ENCODE peak calls at places on chromosomes 1 and 21, in eight cellular contexts. N, E, T, K, R, V, B and H are unnamed samples.

GRCh38 chr21:43763901-43764523 is 12.1 kb downstream of the CSTB start:
- DNase-seq in E (peak), B (no peak), V (no peak), T (no peak), K (no peak), N (no peak), R (no peak), H (no peak)

GRCh38 chr1:18941221-18942141 is 15.0 kb downstream of the IFFO2 start:
- DNase-seq in E (no peak), B (peak), K (no peak), T (peak), N (no peak), V (no peak), R (no peak), H (no peak)

GRCh38 chr21:30408782-30409494 is 13.1 kb downstream of the KRTAP13-1 start:
- DNase-seq in R (no peak), K (no peak), T (no peak), N (peak), V (no peak), B (peak), E (peak), H (no peak)

GRCh38 chr21:41717573-41718330 is 49.1 kb downstream of the RIPK4 start:
- DNase-seq in V (no peak), N (no peak), E (no peak), K (no peak), R (no peak), B (no peak), T (no peak), H (no peak)

GRCh38 chr1:42963378-42964005 is 4.8 kb upstream of the SLC2A1 start:
- DNase-seq in R (no peak), B (peak), V (no peak), K (no peak), T (no peak), E (no peak), N (no peak), H (no peak)

GRCh38 chr1:36339215-36339614 is 15.8 kb upstream of the EVA1B start:
- DNase-seq in R (no peak), V (no peak), N (no peak), T (no peak), K (no peak), E (no peak), B (no peak), H (no peak)

GRCh38 chr1:65179148-65179547 is 31.1 kb downstream of the AK4 start:
- DNase-seq in N (no peak), E (no peak), V (no peak), K (no peak), T (no peak), B (peak), R (no peak), H (no peak)

GRCh38 chr1:156900019-156900718 is 6.7 kb downstream of the PEAR1 start:
- DNase-seq in T (no peak), E (no peak), B (no peak), R (no peak), K (no peak), V (no peak), N (no peak), H (no peak)

GRCh38 chr1:24251501-24251900 is 64.4 kb upstream of the IFNLR1 start:
- DNase-seq in V (no peak), T (no peak), E (no peak), N (no peak), K (no peak), R (no peak), B (no peak), H (no peak)

GRCh38 chr1:185920602-185921001 is 186.4 kb downstream of the HMCN1 start:
- DNase-seq in T (no peak), E (no peak), K (no peak), B (no peak), V (no peak), N (no peak), R (no peak), H (no peak)

GRCh38 chr1:24793762-24794161 is 48.5 kb downstream of the CLIC4 start:
- DNase-seq in N (no peak), V (no peak), R (no peak), B (no peak), K (no peak), T (no peak), E (no peak), H (no peak)

GRCh38 chr1:145908653-145909052 is 1.2 kb downstream of the ITGA10 start:
- DNase-seq in T (no peak), N (no peak), B (no peak), E (peak), K (no peak), R (no peak), V (no peak), H (no peak)

GRCh38 chr1:80218112-80218511 is 1211.6 kb upstream of the ADGRL4 start:
- DNase-seq in B (peak), R (peak), T (no peak), V (no peak), N (no peak), K (peak), E (no peak), H (peak)

DNA sequence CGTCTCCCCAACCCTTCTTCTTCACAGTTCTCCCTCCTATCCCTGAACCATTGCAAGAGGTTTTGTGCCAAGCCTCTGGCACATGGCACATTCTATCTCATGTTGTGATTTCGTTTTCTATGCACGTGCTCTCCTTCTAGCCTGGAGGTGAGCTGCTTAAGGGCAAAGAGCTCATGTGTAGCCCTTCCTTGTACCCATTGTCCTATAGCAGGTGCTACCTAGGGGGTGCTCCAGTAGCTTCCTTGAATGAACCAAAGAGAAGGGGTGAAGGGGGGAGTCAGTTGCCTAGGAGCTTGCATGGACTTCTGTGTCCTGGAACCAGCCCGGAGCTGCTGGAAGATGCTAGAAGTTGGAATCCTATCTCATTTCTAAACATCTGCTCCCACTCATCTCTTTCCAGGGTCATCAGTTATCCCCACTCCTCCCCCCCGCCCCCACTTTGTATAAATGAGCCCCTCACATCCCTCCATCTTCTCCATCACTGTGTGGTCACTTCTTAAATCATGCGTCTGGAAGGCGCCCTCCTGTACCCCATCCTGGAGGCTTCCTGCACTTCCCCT is 535 bp upstream of the DISC1 start:
- DNase-seq in T (no peak), K (no peak), V (no peak), R (no peak), E (no peak), B (no peak), N (no peak), H (no peak)
- TF ChIP-seq CTCF in T (no peak), K (no peak), V (no peak), R (no peak), E (no peak), B (no peak), N (no peak), H (no peak)

GRCh38 chr1:61213612-61214011 is 131.3 kb downstream of the NFIA start:
- DNase-seq in B (no peak), T (no peak), K (no peak), R (no peak), N (no peak), E (no peak), V (no peak), H (no peak)

GRCh38 chr1:61208172-61208571 is 125.8 kb downstream of the NFIA start:
- DNase-seq in V (no peak), N (no peak), B (no peak), R (no peak), K (no peak), T (no peak), E (no peak), H (no peak)

GRCh38 chr1:61207416-61207815 is 125.1 kb downstream of the NFIA start:
- DNase-seq in V (no peak), R (no peak), E (no peak), K (no peak), T (no peak), N (no peak), B (no peak), H (no peak)

GRCh38 chr1:61208815-61209214 is 126.5 kb downstream of the NFIA start:
- DNase-seq in E (no peak), V (no peak), T (no peak), R (no peak), B (no peak), K (no peak), N (no peak), H (no peak)

GRCh38 chr1:61210435-61211012 is 128.2 kb downstream of the NFIA start:
- DNase-seq in T (no peak), R (peak), N (no peak), K (no peak), V (no peak), B (peak), E (peak), H (no peak)
- TF ChIP-seq CTCF in T (no peak), R (peak), N (no peak), K (no peak), V (no peak), B (peak), E (peak), H (no peak)

GRCh38 chr1:70143052-70143659 is 62.2 kb downstream of the LRRC40 start:
- DNase-seq in E (no peak), N (no peak), T (no peak), B (peak), K (no peak), V (no peak), R (no peak), H (no peak)
- TF ChIP-seq CTCF in E (no peak), N (no peak), T (no peak), B (peak), K (no peak), V (no peak), R (no peak), H (no peak)

GRCh38 chr1:84434081-84434755 is 35.9 kb downstream of the DNASE2B start:
- DNase-seq in E (no peak), V (no peak), N (no peak), B (peak), K (no peak), R (no peak), T (no peak), H (no peak)
- TF ChIP-seq CTCF in E (no peak), V (no peak), N (no peak), B (no peak), K (no peak), R (peak), T (no peak), H (no peak)

GRCh38 chr1:11982010-11982392 is 1.8 kb downstream of the MFN2 start:
- DNase-seq in E (no peak), B (no peak), K (no peak), R (no peak), T (no peak), N (no peak), V (no peak), H (no peak)
- TF ChIP-seq CTCF in E (no peak), B (peak), K (no peak), R (no peak), T (no peak), N (no peak), V (peak), H (no peak)

DNA sequence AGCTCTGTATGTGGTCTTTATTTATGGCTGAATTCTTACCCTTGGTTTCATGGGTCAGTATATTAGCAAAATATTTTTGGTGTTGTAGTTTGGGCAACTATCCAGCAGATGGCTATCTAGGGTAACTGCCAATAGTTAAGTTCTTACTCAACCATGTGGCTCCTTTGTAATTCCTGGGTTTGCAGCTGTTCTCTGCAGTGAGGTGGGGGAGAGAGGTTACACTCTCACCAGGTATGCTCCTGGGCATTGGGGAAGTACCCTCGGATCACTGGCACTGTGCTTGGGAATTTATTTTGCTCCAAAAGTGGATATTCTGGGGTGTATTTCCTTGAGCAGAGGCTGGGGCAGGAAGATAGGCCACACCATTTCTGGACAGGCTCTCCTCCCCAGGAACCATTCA is 436.7 kb upstream of the TMPRSS15 start:
- DNase-seq in R (peak), B (peak), N (no peak), T (no peak), K (no peak), V (no peak), E (peak), H (no peak)
- TF ChIP-seq CTCF in R (peak), B (peak), N (peak), T (no peak), K (no peak), V (no peak), E (peak), H (peak)

GRCh38 chr1:239600588-239600987 is 214.2 kb downstream of the CHRM3 start:
- DNase-seq in R (no peak), B (no peak), N (no peak), T (no peak), E (no peak), V (no peak), K (no peak), H (no peak)

GRCh38 chr1:239608469-239608868 is 222.1 kb downstream of the CHRM3 start:
- DNase-seq in B (no peak), E (no peak), R (no peak), N (no peak), V (no peak), T (no peak), K (no peak), H (no peak)

GRCh38 chr1:239606850-239607400 is 220.6 kb downstream of the CHRM3 start:
- DNase-seq in V (no peak), B (peak), E (no peak), T (no peak), R (no peak), K (no peak), N (no peak), H (no peak)

GRCh38 chr1:239601108-239601507 is 214.7 kb downstream of the CHRM3 start:
- DNase-seq in V (no peak), R (no peak), N (no peak), K (no peak), E (no peak), B (peak), T (no peak), H (no peak)

DNA sequence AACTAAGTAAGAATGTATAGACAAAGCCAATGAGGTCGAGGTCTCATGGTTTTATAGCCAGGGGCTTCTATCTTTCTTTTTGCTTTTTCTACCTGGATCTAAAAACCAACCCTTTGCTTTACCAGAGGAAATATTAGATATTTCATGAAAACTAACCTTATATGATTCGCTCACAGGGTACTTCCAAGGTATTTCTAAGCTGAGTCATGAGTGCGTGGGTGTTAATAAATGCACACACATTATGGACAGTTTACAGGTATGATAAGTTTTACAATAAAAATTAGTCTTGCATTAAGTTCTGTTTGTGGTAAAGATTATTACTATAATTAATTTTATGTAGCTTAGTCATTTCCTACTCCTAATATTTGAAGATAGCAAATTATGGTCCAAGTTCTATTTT is 217.2 kb downstream of the CHRM3 start:
- DNase-seq in K (no peak), E (no peak), T (no peak), V (no peak), R (no peak), N (no peak), B (peak), H (no peak)
- TF ChIP-seq CTCF in K (no peak), E (no peak), T (no peak), V (no peak), R (no peak), N (no peak), B (no peak), H (no peak)

DNA sequence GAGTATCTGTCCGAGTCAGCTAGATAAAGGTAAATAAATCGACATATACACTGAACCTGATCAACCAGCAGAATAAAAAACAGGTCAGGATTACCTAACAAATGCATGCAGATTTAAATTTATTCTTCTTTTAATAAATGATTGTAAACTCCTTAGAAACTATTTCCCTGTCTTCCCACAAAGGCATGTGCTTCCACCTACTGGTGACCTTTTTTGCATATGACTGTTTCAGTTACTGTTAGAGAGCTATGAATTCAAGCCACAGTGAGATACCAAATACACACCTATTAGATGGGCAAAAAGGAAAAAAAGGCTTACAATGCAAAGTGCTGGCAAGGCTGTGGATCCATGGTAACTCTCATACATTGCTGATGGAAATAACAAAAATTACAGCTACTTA is 957.4 kb upstream of the NCAM2 start:
- DNase-seq in T (no peak), B (peak), V (no peak), R (no peak), K (no peak), N (no peak), E (no peak), H (no peak)
- TF ChIP-seq CTCF in T (no peak), B (peak), V (no peak), R (no peak), K (no peak), N (no peak), E (peak), H (no peak)

DNA sequence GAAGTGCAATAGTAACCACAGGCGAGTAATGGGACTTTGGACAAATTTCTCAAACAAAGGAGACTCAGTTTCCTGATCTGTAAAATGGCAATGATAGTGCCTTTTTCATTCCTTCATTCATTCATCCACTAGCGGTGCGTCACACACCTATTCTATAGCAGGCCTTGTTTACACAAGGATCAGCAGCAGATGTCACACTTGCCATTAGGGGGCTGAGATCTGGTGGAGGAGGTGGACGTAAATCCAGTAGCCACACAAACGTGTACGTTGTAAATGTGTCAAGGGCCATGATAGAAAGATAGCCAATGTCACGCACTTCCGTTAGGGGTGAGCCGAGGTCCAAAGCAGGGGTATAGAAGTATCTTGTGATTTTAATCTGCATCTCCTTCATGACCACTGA is 34.2 kb downstream of the SERINC2 start:
- DNase-seq in T (no peak), R (no peak), N (no peak), K (no peak), E (peak), B (no peak), V (no peak), H (no peak)
- TF ChIP-seq CTCF in T (no peak), R (no peak), N (no peak), K (no peak), E (no peak), B (no peak), V (no peak), H (no peak)